ENCODE peak calls at places on chromosomes 11 and 22, in four cellular contexts. B is hippocampal formation, W is T-cell, R is AG08395. T is an unnamed sample.

GRCh38 chr22:19514831-19515565 is 9.2 kb downstream of the CLDN5 start:
- DNase-seq in B (no peak), W (no peak), R (no peak), T (no peak)

GRCh38 chr22:50485221-50486131 is 1.2 kb upstream of the MIOX start:
- DNase-seq in B (no peak), W (no peak), R (no peak), T (no peak)

GRCh38 chr22:49326558-49326957 is 501.1 kb downstream of the BRD1 start:
- DNase-seq in B (no peak), W (no peak), R (no peak), T (no peak)

GRCh38 chr11:11422291-11423128 is 69.5 kb upstream of the CSNK2A3 start:
- DNase-seq in B (no peak), W (no peak), R (no peak), T (no peak)

GRCh38 chr11:79393362-79394043 is 47.3 kb downstream of the TENM4 start:
- DNase-seq in B (no peak), W (no peak), R (no peak), T (no peak)

GRCh38 chr11:16772141-16772512 is 33.7 kb downstream of the C11orf58 start:
- DNase-seq in B (no peak), W (no peak), R (no peak), T (no peak)

GRCh38 chr11:132115454-132115853 is 745.0 kb downstream of the NTM start:
- DNase-seq in B (no peak), W (no peak), R (no peak), T (no peak)

GRCh38 chr11:57325735-57326048 is 940 bp upstream of the TNKS1BP1 start:
- DNase-seq in B (no peak), W (no peak), R (no peak), T (no peak)

GRCh38 chr11:57485217-57486007 is 25.1 kb downstream of the RTN4RL2 start:
- DNase-seq in B (no peak), W (no peak), R (no peak), T (no peak)

GRCh38 chr11:123815116-123815515 is 9.0 kb upstream of the OR6M1 start:
- DNase-seq in B (no peak), W (no peak), R (no peak), T (no peak)

GRCh38 chr22:50282361-50283144 is 12.4 kb upstream of the MAPK11 start:
- DNase-seq in B (no peak), W (no peak), R (peak), T (no peak)